ENCODE peak calls at places on chromosome 7, in four cellular contexts. B is psoas muscle, C is WERI-Rb-1, P is pancreas. R is an unnamed sample. For H3K36me3, the result is how much of the 10 kb centered on the place peaks cover.

GRCh38 chr7:107948645-107949442 is 54.1 kb downstream of the LAMB1 start:
- DNase-seq in B (no peak), C (no peak), P (no peak), R (no peak)

GRCh38 chr7:151086802-151087246 is 549 bp downstream of the AGAP3 start:
- DNase-seq in B (no peak), C (no peak), P (no peak), R (peak)

GRCh38 chr7:27810186-27810585 is 70.2 kb downstream of the TAX1BP1 start:
- DNase-seq in B (no peak), C (no peak), P (no peak), R (no peak)

GRCh38 chr7:71186535-71186934 is 54.6 kb downstream of the GALNT17 start:
- DNase-seq in B (no peak), C (peak), P (no peak), R (no peak)

GRCh38 chr7:88450874-88451273 is 144.2 kb upstream of the STEAP4 start:
- DNase-seq in B (no peak), C (no peak), P (no peak), R (no peak)

GRCh38 chr7:30428586-30429530 is 49.7 kb downstream of the NOD1 start:
- DNase-seq in B (no peak), C (no peak), P (no peak), R (no peak)

GRCh38 chr7:119935418-119936025 is 337.5 kb upstream of the KCND2 start:
- DNase-seq in B (no peak), C (no peak), P (no peak), R (no peak)

GRCh38 chr7:135558337-135558767 is 635 bp downstream of the NUP205 start:
- DNase-seq in B (peak), C (peak), P (no peak), R (peak)

GRCh38 chr7:128076831-128077271 is 45.6 kb upstream of the LRRC4 start:
- DNase-seq in B (peak), C (peak), P (peak), R (no peak)
- H3K36me3 ChIP-seq in B (under half), C (under half), P (under half), R (under half)

GRCh38 chr7:44470628-44471245 is 19.7 kb downstream of the NUDCD3 start:
- DNase-seq in B (no peak), C (no peak), P (no peak), R (no peak)
- H3K36me3 ChIP-seq in B (under half), C (under half), P (under half), R (under half)

GRCh38 chr7:37337522-37337921 is 111.1 kb downstream of the ELMO1 start:
- DNase-seq in B (no peak), C (no peak), P (no peak), R (no peak)
- H3K36me3 ChIP-seq in B (under half), C (under half), P (under half), R (under half)

GRCh38 chr7:5354460-5355279 is 69.0 kb downstream of the TNRC18 start:
- DNase-seq in B (peak), C (peak), P (peak), R (no peak)

GRCh38 chr7:5357951-5358350 is 65.7 kb downstream of the TNRC18 start:
- DNase-seq in B (no peak), C (no peak), P (no peak), R (no peak)

GRCh38 chr7:5360451-5360850 is 63.2 kb downstream of the TNRC18 start:
- DNase-seq in B (no peak), C (no peak), P (no peak), R (no peak)

GRCh38 chr7:5359344-5359743 is 64.3 kb downstream of the TNRC18 start:
- DNase-seq in B (no peak), C (no peak), P (no peak), R (no peak)

DNA sequence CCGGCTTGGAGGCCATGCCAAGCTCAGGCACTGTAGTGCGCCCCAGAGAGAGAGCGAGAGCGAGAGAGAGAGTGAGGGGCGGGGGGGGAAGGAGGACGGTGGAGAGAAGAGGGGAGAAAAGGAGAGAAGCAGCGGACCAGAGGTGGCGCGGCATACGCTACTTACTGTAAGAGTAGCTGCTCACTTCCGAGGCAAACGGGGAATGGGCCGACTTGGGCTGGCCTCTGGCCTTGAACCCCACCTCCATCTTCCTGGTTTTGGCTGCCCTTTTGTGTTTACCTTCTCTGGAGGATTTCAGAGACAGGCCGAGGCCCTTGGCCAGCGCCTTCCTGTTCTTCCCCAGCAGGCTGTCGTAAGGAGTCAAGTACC is 66.9 kb downstream of the TNRC18 start:
- DNase-seq in B (peak), C (no peak), P (peak), R (no peak)
- H3K36me3 ChIP-seq in B (under half), C (under half), P (half or more), R (under half)